ENCODE peak calls at places on chromosomes 12 and 14, in four cellular contexts. A, T, S and X are unnamed samples.

GRCh38 chr14:24270537-24271133 is 762 bp downstream of the RABGGTA start:
- DNase-seq in A (no peak), T (no peak), S (no peak), X (no peak)

GRCh38 chr12:109255377-109255776 is 53.7 kb downstream of the FOXN4 start:
- DNase-seq in T (no peak), S (no peak), A (no peak), X (peak; percentile 32)

GRCh38 chr14:80624581-80624980 is 317.0 kb downstream of the CEP128 start:
- DNase-seq in S (no peak), A (no peak), T (no peak), X (peak; percentile 82)

GRCh38 chr14:94050231-94050880 is 24.2 kb downstream of the OTUB2 start:
- DNase-seq in A (no peak), T (no peak), S (peak; percentile 46), X (no peak)

GRCh38 chr12:120783197-120783596 is 57.6 kb downstream of the ACADS start:
- DNase-seq in S (no peak), A (no peak), T (no peak), X (peak; percentile 20)

GRCh38 chr12:62860501-62861156 is 74.3 kb downstream of the PPM1H start:
- DNase-seq in A (no peak), S (no peak), T (no peak), X (no peak)

GRCh38 chr12:43292699-43293098 is 259.3 kb downstream of the ADAMTS20 start:
- DNase-seq in A (no peak), T (no peak), S (no peak), X (peak; percentile 29)

GRCh38 chr14:61270714-61271113 is 10.4 kb downstream of the TMEM30B start:
- DNase-seq in S (no peak), T (no peak), A (no peak), X (no peak)

GRCh38 chr14:90049390-90049789 is 12.4 kb upstream of the KCNK13 start:
- DNase-seq in T (no peak), S (no peak), A (no peak), X (no peak)